ENCODE peak calls at places on chromosome 11, in four cellular contexts. V is HepG2, T is H1, Z is GM12878. E is an unnamed sample.

GRCh38 chr11:64867748-64868462 is 10.5 kb downstream of the EHD1 start:
- DNase-seq in V (no peak), T (no peak), Z (no peak), E (no peak)

GRCh38 chr11:2590951-2591754 is 108.6 kb downstream of the KCNQ1OT1 start:
- DNase-seq in V (no peak), T (no peak), Z (no peak), E (no peak)

GRCh38 chr11:67268036-67268683 is 1.9 kb downstream of the GRK2 start:
- DNase-seq in V (no peak), T (no peak), Z (peak; percentile 78), E (no peak)

GRCh38 chr11:103947566-103947919 is 88.9 kb upstream of the DDI1 start:
- DNase-seq in V (no peak), T (no peak), Z (no peak), E (no peak)

GRCh38 chr11:120254788-120255518 is 15.0 kb downstream of the POU2F3 start:
- DNase-seq in V (no peak), T (peak; percentile 75), Z (no peak), E (peak; percentile 48)

GRCh38 chr11:15764329-15764728 is 592.0 kb downstream of the SOX6 start:
- DNase-seq in V (no peak), T (no peak), Z (no peak), E (no peak)

GRCh38 chr11:33461726-33462125 is 204.5 kb downstream of the HIPK3 start:
- DNase-seq in V (no peak), T (no peak), Z (no peak), E (no peak)

GRCh38 chr11:121063728-121064127 is 37.3 kb upstream of the TECTA start:
- DNase-seq in V (peak; percentile 10), T (no peak), Z (no peak), E (no peak)

DNA sequence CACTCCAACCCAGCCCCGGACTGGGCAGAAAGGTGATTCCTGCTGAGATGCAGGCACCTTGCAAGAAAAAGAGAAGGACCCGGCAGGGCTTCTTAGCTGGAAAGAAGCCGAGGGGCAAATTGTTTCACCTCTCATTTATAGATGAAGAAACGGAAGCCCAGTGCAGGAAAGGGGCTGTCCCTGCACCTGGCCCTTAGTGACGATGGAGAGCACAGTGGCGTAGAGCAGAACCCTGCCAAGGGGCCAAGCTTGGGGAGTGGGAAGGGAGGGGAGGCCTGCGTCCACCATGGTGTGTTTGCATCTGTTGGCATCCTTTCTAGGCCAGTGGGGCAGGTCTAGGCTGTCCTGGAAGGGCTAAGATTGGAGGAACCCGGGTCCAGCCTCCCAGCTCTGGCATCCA is 7.8 kb upstream of the MS4A15 start:
- DNase-seq in V (no peak), T (no peak), Z (no peak), E (no peak)
- TF ChIP-seq SUZ12 in V (no peak), T (no peak), Z (no peak), E (no peak)

DNA sequence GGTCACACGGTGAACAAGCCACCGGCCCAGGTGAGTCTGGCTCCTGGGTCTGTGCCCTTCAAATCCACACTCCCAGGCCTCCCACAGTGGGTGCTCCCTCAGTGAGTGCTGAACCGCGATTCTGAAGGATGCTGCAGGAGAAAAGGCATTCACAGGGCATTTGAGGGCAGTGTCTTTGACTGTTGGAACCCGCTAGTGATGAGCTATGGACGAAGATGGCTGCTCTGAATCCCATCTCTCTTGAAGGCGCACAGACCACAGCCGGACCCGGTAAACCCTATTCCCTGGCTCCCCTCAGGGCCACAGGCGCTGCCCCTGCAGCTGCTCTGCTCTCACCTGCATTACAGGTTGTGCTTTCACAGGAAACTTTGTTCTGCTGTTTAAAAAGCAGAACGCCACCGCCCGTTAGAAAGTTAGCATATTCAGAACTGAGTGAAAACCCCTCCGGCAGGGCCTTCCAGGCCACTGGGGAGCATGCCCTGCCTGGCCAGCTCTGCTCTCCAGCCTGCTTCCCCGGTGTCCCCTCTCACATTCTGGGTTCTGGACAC is 3.2 kb downstream of the LRRC32 start:
- DNase-seq in V (no peak), T (no peak), Z (no peak), E (no peak)
- H3K4me1 ChIP-seq in V (peaks cover 2% of the 10 kb centered on the region), T (peaks cover 3% of the 10 kb centered on the region), Z (peaks cover 57% of the 10 kb centered on the region), E (peaks cover 19% of the 10 kb centered on the region)

GRCh38 chr11:128509990-128510389 is 77.4 kb downstream of the ETS1 start:
- DNase-seq in V (no peak), T (no peak), Z (no peak), E (no peak)
- TF ChIP-seq SUZ12 in V (no peak), T (no peak), Z (no peak), E (no peak)

DNA sequence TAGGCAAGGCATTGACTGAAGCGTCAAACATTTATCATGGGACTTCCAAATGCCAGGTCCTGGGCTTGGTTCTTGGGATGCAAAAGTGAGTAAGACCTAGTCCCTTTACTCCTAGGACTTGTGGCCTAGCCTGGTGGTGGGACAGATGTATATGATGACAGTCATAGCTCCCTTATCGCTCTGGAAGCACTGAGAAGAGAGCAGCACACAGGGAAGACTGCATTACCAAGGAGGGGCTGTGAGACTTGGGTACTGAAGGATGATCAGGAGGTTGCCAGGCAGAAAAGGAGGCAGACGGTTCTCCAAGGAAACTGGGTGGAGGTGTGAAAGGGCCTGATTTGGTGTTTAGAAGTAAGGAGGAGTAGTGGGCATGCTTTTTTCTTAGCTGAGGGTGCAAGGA is 32.5 kb downstream of the MICAL2 start:
- DNase-seq in V (no peak), T (no peak), Z (no peak), E (no peak)
- H3K4me1 ChIP-seq in V (peaks cover 28% of the 10 kb centered on the region), T (no peaks in the 10 kb centered on the region), Z (no peaks in the 10 kb centered on the region), E (no peaks in the 10 kb centered on the region)

GRCh38 chr11:36066891-36067290 is 123.0 kb downstream of the LDLRAD3 start:
- DNase-seq in V (no peak), T (no peak), Z (no peak), E (no peak)

GRCh38 chr11:36071917-36072500 is 128.1 kb downstream of the LDLRAD3 start:
- DNase-seq in V (no peak), T (no peak), Z (no peak), E (no peak)

GRCh38 chr11:36073411-36074203 is 129.7 kb downstream of the LDLRAD3 start:
- DNase-seq in V (no peak), T (no peak), Z (no peak), E (no peak)

GRCh38 chr11:36070215-36070976 is 126.5 kb downstream of the LDLRAD3 start:
- DNase-seq in V (no peak), T (no peak), Z (no peak), E (peak; percentile 54)

GRCh38 chr11:36069576-36070214 is 125.8 kb downstream of the LDLRAD3 start:
- DNase-seq in V (no peak), T (no peak), Z (peak; percentile 15), E (peak; percentile 46)
- TF ChIP-seq SUZ12 in V (no peak), T (no peak), Z (no peak), E (no peak)

GRCh38 chr11:46353706-46354105 is 6.4 kb downstream of the DGKZ start:
- DNase-seq in V (no peak), T (no peak), Z (no peak), E (no peak)
- H3K4me1 ChIP-seq in V (peaks cover 39% of the 10 kb centered on the region), T (peaks cover 24% of the 10 kb centered on the region), Z (peaks cover 28% of the 10 kb centered on the region), E (peaks cover 58% of the 10 kb centered on the region)

GRCh38 chr11:20158597-20159257 is 1.5 kb downstream of the DBX1 start:
- DNase-seq in V (peak; percentile 6), T (peak; percentile 84), Z (no peak), E (no peak)

GRCh38 chr11:20156280-20156875 is 3.9 kb downstream of the DBX1 start:
- DNase-seq in V (no peak), T (peak; percentile 87), Z (no peak), E (no peak)

GRCh38 chr11:20157768-20158167 is 2.5 kb downstream of the DBX1 start:
- DNase-seq in V (no peak), T (no peak), Z (no peak), E (no peak)

GRCh38 chr11:20155683-20156279 is 4.5 kb downstream of the DBX1 start:
- DNase-seq in V (no peak), T (no peak), Z (no peak), E (no peak)

DNA sequence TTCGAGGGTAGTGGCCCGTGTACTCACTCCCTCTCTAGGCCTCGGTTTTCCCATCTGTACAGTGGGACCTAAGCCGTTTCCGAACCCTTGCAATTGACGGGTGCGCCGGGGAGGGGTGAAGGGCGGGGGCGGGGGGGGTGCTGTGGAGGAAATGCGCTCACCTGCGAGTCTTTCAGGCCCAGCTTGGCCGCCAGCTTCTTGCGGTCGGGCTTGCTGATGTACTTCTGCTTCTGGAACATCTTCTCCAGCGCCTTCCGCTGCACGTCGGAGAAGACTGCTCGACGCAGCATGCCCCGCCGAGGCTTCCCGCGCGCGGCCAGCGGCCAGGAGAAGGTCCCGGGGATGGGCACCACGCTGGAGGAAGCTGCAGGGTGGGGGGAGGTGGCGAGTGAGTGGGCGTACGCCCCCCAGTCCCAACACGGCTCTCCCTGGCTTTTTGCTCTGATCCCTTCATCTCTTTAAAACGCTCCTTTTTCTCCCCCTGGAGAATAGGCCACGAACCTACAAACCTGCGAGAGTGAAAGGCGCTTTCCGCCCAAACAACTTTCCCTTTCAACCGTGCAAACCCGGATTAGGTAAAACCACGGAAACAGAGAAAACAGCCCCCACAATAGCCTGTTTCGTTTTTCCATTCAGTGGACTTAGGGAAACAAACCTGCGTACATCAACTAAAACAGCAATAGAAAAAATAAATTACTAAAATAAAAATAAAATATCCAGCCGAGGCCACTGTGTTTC is 3.2 kb downstream of the DBX1 start:
- DNase-seq in V (no peak), T (no peak), Z (no peak), E (no peak)
- TF ChIP-seq SUZ12 in V (no peak), T (peak; percentile 70), Z (no peak), E (no peak)

DNA sequence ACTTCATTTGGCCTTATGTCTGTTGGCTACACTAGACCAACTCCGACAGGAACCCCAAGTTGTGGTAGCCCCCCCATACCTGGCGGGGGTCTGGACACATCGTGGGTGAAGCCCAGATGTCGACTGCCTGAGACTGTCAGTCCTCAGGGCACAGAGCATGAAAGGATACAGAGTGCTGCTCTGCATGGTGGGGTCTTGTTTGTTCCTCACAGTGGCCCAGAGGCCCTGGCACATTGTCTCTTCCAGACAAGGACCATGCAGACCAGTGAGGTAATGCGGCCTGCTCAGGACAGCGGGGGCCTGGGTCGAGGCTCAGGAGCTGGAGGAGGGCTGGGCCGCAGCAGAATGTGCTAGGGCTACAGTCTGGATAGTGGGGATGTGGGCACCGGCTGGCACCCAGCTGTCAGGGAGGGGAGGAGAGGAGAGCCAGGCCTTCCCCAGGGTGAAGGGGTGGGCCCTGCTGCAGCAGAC is 14.6 kb downstream of the CAPN5 start:
- DNase-seq in V (no peak), T (no peak), Z (no peak), E (no peak)
- H3K4me1 ChIP-seq in V (peaks cover 38% of the 10 kb centered on the region), T (no peaks in the 10 kb centered on the region), Z (peaks cover 14% of the 10 kb centered on the region), E (peaks cover 10% of the 10 kb centered on the region)

GRCh38 chr11:28899706-28900105 is 791.5 kb downstream of the METTL15 start:
- DNase-seq in V (no peak), T (no peak), Z (no peak), E (no peak)
- TF ChIP-seq SUZ12 in V (no peak), T (no peak), Z (no peak), E (no peak)

GRCh38 chr11:20035701-20036601 is 124.3 kb downstream of the DBX1 start:
- DNase-seq in V (peak; percentile 91), T (no peak), Z (no peak), E (no peak)
- H3K4me1 ChIP-seq in V (peaks cover 74% of the 10 kb centered on the region), T (peaks cover 20% of the 10 kb centered on the region), Z (no peaks in the 10 kb centered on the region), E (no peaks in the 10 kb centered on the region)